ENCODE peak calls at places on chromosomes 7 and 10, in nine cellular contexts. H, T, R, D, Z, B, W, K and Y are unnamed samples.

GRCh38 chr7:99372275-99373085 is 2.0 kb upstream of the ARPC1B start:
- DNase-seq in B (peak), W (peak), R (no peak), T (no peak), H (peak), D (peak), Z (peak), K (no peak), Y (no peak)

GRCh38 chr10:3452234-3452633 is 279.7 kb upstream of the PITRM1 start:
- DNase-seq in H (no peak), T (no peak), W (peak), K (no peak), B (no peak), R (no peak), Z (no peak), D (no peak), Y (no peak)

GRCh38 chr7:36742911-36743775 is 18.8 kb upstream of the AOAH start:
- DNase-seq in W (no peak), K (no peak), R (no peak), B (peak), H (peak), Z (peak), T (no peak), D (no peak), Y (no peak)

GRCh38 chr10:99685232-99686041 is 26.1 kb downstream of the ENTPD7 start:
- DNase-seq in B (peak), R (peak), K (no peak), T (no peak), D (no peak), W (no peak), Z (no peak), H (no peak), Y (no peak)

GRCh38 chr7:34036069-34036920 is 131.0 kb downstream of the BMPER start:
- DNase-seq in R (no peak), K (peak), H (no peak), D (peak), W (peak), B (peak), Z (no peak), T (peak), Y (no peak)

GRCh38 chr7:36967387-36967786 is 243.1 kb upstream of the AOAH start:
- DNase-seq in Z (peak), B (peak), W (peak), T (peak), D (peak), R (peak), H (no peak), K (peak), Y (peak)

GRCh38 chr10:132297521-132297920 is 10.2 kb downstream of the STK32C start:
- DNase-seq in W (no peak), H (no peak), Z (peak), D (no peak), R (peak), B (no peak), T (no peak), K (no peak), Y (no peak)

GRCh38 chr7:46916581-46916980 is 665.3 kb downstream of the TNS3 start:
- DNase-seq in R (no peak), W (no peak), D (no peak), H (no peak), Z (no peak), K (no peak), T (no peak), B (no peak), Y (no peak)

GRCh38 chr7:139687980-139688632 is 89.7 kb downstream of the HIPK2 start:
- DNase-seq in W (peak), K (no peak), R (no peak), T (peak), Z (no peak), B (no peak), H (no peak), D (no peak), Y (peak)

GRCh38 chr7:85172530-85172941 is 14.3 kb downstream of the SEMA3D start:
- DNase-seq in R (no peak), K (no peak), Z (no peak), T (no peak), B (no peak), H (no peak), W (peak), D (no peak), Y (no peak)

GRCh38 chr10:88343761-88344484 is 239.2 kb downstream of the RNLS start:
- DNase-seq in W (peak), T (no peak), B (no peak), H (no peak), D (no peak), R (no peak), K (no peak), Z (no peak), Y (no peak)

GRCh38 chr10:86090807-86091206 is 275.8 kb downstream of the GRID1 start:
- DNase-seq in T (no peak), B (no peak), H (no peak), W (no peak), D (no peak), K (no peak), R (no peak), Z (no peak), Y (no peak)

GRCh38 chr7:147193476-147193875 is 1076.9 kb downstream of the CNTNAP2 start:
- DNase-seq in D (no peak), K (no peak), R (no peak), H (no peak), W (no peak), B (no peak), T (no peak), Z (no peak), Y (no peak)

GRCh38 chr10:124341768-124342135 is 77.0 kb downstream of the OAT start:
- DNase-seq in Z (peak), D (no peak), K (no peak), R (no peak), B (no peak), W (no peak), H (no peak), T (no peak), Y (no peak)

GRCh38 chr10:24427678-24428409 is 218.9 kb downstream of the KIAA1217 start:
- DNase-seq in Z (no peak), R (no peak), H (no peak), K (no peak), T (no peak), B (no peak), W (no peak), D (no peak), Y (no peak)

GRCh38 chr7:32335107-32335506 is 155.1 kb downstream of the LSM5 start:
- DNase-seq in W (no peak), T (no peak), D (no peak), R (no peak), B (no peak), K (peak), Z (no peak), H (no peak), Y (no peak)

GRCh38 chr10:63157845-63158624 is 24.9 kb downstream of the NRBF2 start:
- DNase-seq in Z (no peak), R (peak), H (no peak), K (peak), T (peak), D (peak), B (peak), W (peak), Y (no peak)

GRCh38 chr7:113374924-113375323 is 256.6 kb upstream of the SMIM30 start:
- DNase-seq in W (no peak), D (no peak), K (no peak), Z (no peak), H (no peak), R (no peak), B (no peak), T (no peak), Y (no peak)

GRCh38 chr7:16967174-16967868 is 85.5 kb upstream of the AGR3 start:
- DNase-seq in W (peak), B (no peak), T (no peak), Z (no peak), D (no peak), R (no peak), H (no peak), K (no peak), Y (no peak)

GRCh38 chr10:57880441-57881301 is 387.0 kb downstream of the IPMK start:
- DNase-seq in H (no peak), D (no peak), W (no peak), K (no peak), R (no peak), Z (no peak), B (no peak), T (no peak), Y (no peak)

GRCh38 chr10:416091-416515 is 273.4 kb downstream of the DIP2C start:
- DNase-seq in H (no peak), T (no peak), W (peak), K (peak), R (peak), Z (no peak), B (no peak), D (no peak), Y (no peak)

GRCh38 chr10:45239642-45240041 is 75.8 kb downstream of the OR13A1 start:
- DNase-seq in B (no peak), R (no peak), H (no peak), D (no peak), K (no peak), W (no peak), Z (no peak), T (no peak), Y (no peak)

GRCh38 chr10:76302491-76302890 is 871.1 kb downstream of the LRMDA start:
- DNase-seq in W (no peak), B (no peak), K (no peak), D (no peak), T (no peak), Z (no peak), R (no peak), H (no peak), Y (no peak)

GRCh38 chr10:124560377-124560776 is 98.8 kb downstream of the LHPP start:
- DNase-seq in H (peak), Z (peak), W (peak), R (no peak), D (peak), B (peak), T (peak), K (no peak), Y (peak)

GRCh38 chr7:119900996-119901395 is 372.0 kb upstream of the KCND2 start:
- DNase-seq in Z (no peak), W (peak), R (no peak), B (no peak), K (no peak), H (no peak), T (peak), D (no peak), Y (no peak)

GRCh38 chr7:83166-83840 is 109.1 kb upstream of the FAM20C start:
- DNase-seq in K (no peak), B (no peak), Z (peak), R (no peak), H (no peak), D (no peak), W (no peak), T (no peak), Y (no peak)

GRCh38 chr7:47454066-47454950 is 127.6 kb downstream of the TNS3 start:
- DNase-seq in Z (no peak), D (no peak), T (no peak), H (no peak), W (no peak), K (no peak), B (no peak), R (no peak), Y (no peak)

GRCh38 chr10:69047111-69047837 is 40.6 kb upstream of the SRGN start:
- DNase-seq in B (no peak), H (peak), T (no peak), D (no peak), K (no peak), R (no peak), Z (no peak), W (no peak), Y (no peak)

GRCh38 chr7:151520419-151521229 is 929 bp upstream of the RHEB start:
- DNase-seq in K (no peak), H (peak), W (no peak), D (peak), R (no peak), Z (peak), T (peak), B (peak), Y (peak)

GRCh38 chr10:106705576-106706526 is 458.7 kb downstream of the SORCS1 start:
- DNase-seq in W (peak), K (peak), H (no peak), D (peak), B (peak), T (peak), Z (peak), R (peak), Y (peak)

GRCh38 chr10:102367441-102367840 is 28.1 kb upstream of the NFKB2 start:
- DNase-seq in W (no peak), Z (no peak), K (no peak), D (no peak), T (no peak), R (no peak), B (no peak), H (no peak), Y (no peak)

GRCh38 chr10:6173203-6173602 is 29.5 kb upstream of the PFKFB3 start:
- DNase-seq in D (no peak), T (no peak), K (peak), W (no peak), H (no peak), Z (no peak), B (no peak), R (peak), Y (no peak)

GRCh38 chr10:11297136-11297535 is 279.5 kb downstream of the CELF2 start:
- DNase-seq in Z (no peak), K (no peak), T (no peak), W (no peak), R (no peak), B (no peak), H (no peak), D (no peak), Y (no peak)

GRCh38 chr7:27185013-27185707 is at the start of gene HOXA11:
- DNase-seq in R (no peak), D (no peak), B (no peak), W (peak), T (peak), K (no peak), H (no peak), Z (peak), Y (no peak)

GRCh38 chr7:7054252-7054830 is 128.0 kb upstream of the C1GALT1 start:
- DNase-seq in R (no peak), D (no peak), B (no peak), K (no peak), W (no peak), Z (no peak), H (no peak), T (no peak), Y (no peak)

GRCh38 chr7:33109758-33110238 is 594 bp upstream of the RP9 start:
- DNase-seq in B (no peak), K (peak), D (no peak), H (no peak), Z (no peak), W (no peak), R (no peak), T (no peak), Y (no peak)

GRCh38 chr7:40874756-40875155 is 740.0 kb downstream of the SUGCT start:
- DNase-seq in B (no peak), D (no peak), H (no peak), T (no peak), R (no peak), W (no peak), K (no peak), Z (no peak), Y (no peak)

GRCh38 chr7:27346531-27347260 is 104.1 kb downstream of the EVX1 start:
- DNase-seq in R (no peak), Z (peak), H (no peak), D (peak), W (peak), B (peak), K (peak), T (peak), Y (no peak)

GRCh38 chr10:43124574-43125273 is 13.5 kb upstream of the CSGALNACT2 start:
- DNase-seq in Z (no peak), D (no peak), T (no peak), K (no peak), W (no peak), R (no peak), H (no peak), B (no peak), Y (peak)

GRCh38 chr10:124732931-124733536 is 11.1 kb downstream of the FAM53B start:
- DNase-seq in H (peak), D (no peak), K (no peak), B (no peak), Z (peak), T (peak), W (no peak), R (no peak), Y (no peak)

GRCh38 chr10:100968037-100968736 is 1.1 kb upstream of the SEMA4G start:
- DNase-seq in B (no peak), Z (no peak), K (no peak), W (no peak), H (no peak), D (no peak), R (no peak), T (no peak), Y (no peak)

GRCh38 chr10:100967332-100967731 is 2.0 kb upstream of the SEMA4G start:
- DNase-seq in K (no peak), W (no peak), T (no peak), B (no peak), Z (no peak), H (no peak), D (no peak), R (no peak), Y (no peak)

GRCh38 chr10:100969175-100970075 is at the start of gene SEMA4G:
- DNase-seq in T (peak), Z (peak), B (peak), R (peak), H (peak), K (peak), W (peak), D (peak), Y (no peak)

GRCh38 chr10:100970076-100970913 is 991 bp downstream of the SEMA4G start:
- DNase-seq in T (peak), W (no peak), Z (peak), D (peak), H (no peak), B (peak), K (peak), R (no peak), Y (no peak)

GRCh38 chr10:100968839-100969174 is 497 bp upstream of the SEMA4G start:
- DNase-seq in D (no peak), R (no peak), K (no peak), Z (no peak), W (no peak), H (no peak), T (peak), B (no peak), Y (no peak)
- H3K4me3 ChIP-seq in D (peak), R (peak), K (peak), Z (peak), W (peak), H (peak), T (no peak), B (peak), Y (peak)

GRCh38 chr10:128027306-128027705 is 98.9 kb downstream of the MKI67 start:
- DNase-seq in K (no peak), W (no peak), B (no peak), R (no peak), D (no peak), H (no peak), Z (peak), T (peak), Y (no peak)

GRCh38 chr10:128025951-128026350 is 100.3 kb downstream of the MKI67 start:
- DNase-seq in R (no peak), T (no peak), Z (peak), D (no peak), W (no peak), H (no peak), B (no peak), K (no peak), Y (no peak)

GRCh38 chr10:128024426-128024825 is 101.8 kb downstream of the MKI67 start:
- DNase-seq in T (no peak), W (no peak), B (no peak), R (no peak), Z (peak), D (no peak), K (no peak), H (no peak), Y (no peak)

GRCh38 chr10:128026620-128027281 is 99.5 kb downstream of the MKI67 start:
- DNase-seq in R (no peak), B (no peak), K (no peak), W (no peak), Z (peak), D (no peak), T (no peak), H (no peak), Y (no peak)

DNA sequence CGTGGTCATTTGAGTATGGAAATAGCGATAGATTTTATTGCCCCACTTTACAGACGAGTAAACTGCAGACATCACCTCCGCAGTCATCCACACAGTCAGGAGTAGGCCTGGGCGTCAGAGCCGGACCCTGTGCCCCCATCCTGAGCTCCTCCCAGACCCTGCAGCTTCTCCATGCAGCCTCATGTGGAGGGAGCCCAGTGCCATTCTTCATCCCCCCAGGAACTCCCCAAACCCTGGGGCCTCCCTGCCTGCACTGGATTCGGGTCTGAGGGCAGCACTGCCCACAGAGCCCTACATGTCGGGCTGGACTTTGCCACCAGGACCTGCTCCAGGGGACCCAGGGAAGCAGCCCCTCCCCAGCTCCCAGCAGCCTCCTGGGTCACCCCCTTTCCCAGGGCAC is 100.8 kb downstream of the MKI67 start:
- DNase-seq in H (no peak), R (no peak), D (no peak), B (no peak), K (no peak), T (no peak), Z (peak), W (no peak), Y (no peak)
- H3K27ac ChIP-seq in H (no peak), R (no peak), D (no peak), B (no peak), K (no peak), T (no peak), Z (no peak), W (no peak), Y (no peak)

GRCh38 chr7:84017653-84018052 is 176.9 kb downstream of the SEMA3A start:
- DNase-seq in T (no peak), K (no peak), B (no peak), R (no peak), D (no peak), H (no peak), Z (no peak), W (no peak), Y (no peak)

GRCh38 chr7:84009051-84009450 is 185.5 kb downstream of the SEMA3A start:
- DNase-seq in Z (no peak), D (no peak), H (no peak), K (peak), W (peak), B (no peak), T (no peak), R (no peak), Y (no peak)

GRCh38 chr7:84013616-84014240 is 180.9 kb downstream of the SEMA3A start:
- DNase-seq in D (no peak), H (peak), B (no peak), W (no peak), K (no peak), Z (no peak), T (no peak), R (no peak), Y (no peak)
- TF ChIP-seq CTCF in D (no peak), H (no peak), B (no peak), W (no peak), K (no peak), Z (no peak), T (no peak), R (no peak), Y (no peak)

DNA sequence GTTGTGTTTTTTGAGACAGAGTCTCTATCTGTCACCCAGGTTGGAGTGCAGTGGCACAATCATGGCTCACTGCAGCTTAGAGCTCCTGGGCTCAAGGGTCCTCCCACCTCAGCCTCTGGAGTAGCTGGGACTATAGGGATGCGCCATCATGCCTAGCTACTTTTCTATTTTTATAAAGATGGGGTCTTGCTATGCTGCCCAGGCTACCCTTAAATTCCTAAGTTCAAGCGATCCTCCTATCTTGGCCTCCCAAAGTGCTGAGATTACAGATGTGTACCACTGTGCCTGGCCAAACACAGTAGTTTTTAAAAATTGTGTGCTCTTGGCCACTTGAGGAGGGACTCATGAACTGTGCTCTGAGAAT is 10.6 kb upstream of the TLX1 start:
- DNase-seq in W (no peak), T (no peak), B (no peak), D (no peak), H (no peak), R (no peak), Z (no peak), K (no peak), Y (no peak)
- H3K4me3 ChIP-seq in W (no peak), T (no peak), B (peak), D (no peak), H (peak), R (no peak), Z (peak), K (no peak), Y (peak)

GRCh38 chr7:155482511-155483183 is 24.7 kb downstream of the EN2 start:
- DNase-seq in K (no peak), D (no peak), B (no peak), R (no peak), Z (no peak), W (no peak), T (no peak), H (no peak), Y (no peak)
- H3K27ac ChIP-seq in K (no peak), D (no peak), B (no peak), R (no peak), Z (no peak), W (no peak), T (no peak), H (no peak), Y (no peak)

DNA sequence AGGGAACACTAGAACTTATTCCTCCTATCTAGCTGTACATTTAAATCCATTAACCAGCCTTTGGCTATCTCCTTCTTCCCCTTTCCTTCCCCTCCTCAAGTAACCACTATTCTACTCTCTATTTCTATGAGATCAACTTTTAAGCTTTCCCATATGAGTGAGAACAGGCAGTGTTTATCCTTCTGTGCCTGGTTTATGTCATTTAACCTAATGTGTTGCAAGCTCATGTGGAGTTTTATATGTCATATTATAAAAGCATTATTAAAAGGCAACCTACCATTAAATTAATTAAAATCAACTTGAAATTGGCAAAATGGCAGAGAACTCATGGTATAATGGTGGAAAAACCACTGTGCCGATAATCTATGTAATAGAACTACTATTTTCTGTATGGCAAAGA is 81.6 kb downstream of the LRRN3 start:
- DNase-seq in R (no peak), Z (no peak), T (no peak), W (peak), H (no peak), B (no peak), D (no peak), K (no peak), Y (no peak)
- TF ChIP-seq CTCF in R (no peak), Z (no peak), T (no peak), W (no peak), H (no peak), B (no peak), D (no peak), K (no peak), Y (no peak)